ENCODE peak calls at places on chromosomes 2 and 18, in seven cellular contexts. K, I, C, D, E, R and M are unnamed samples.

GRCh38 chr2:38106420-38107182 is 30.6 kb upstream of the CYP1B1 start:
- DNase-seq in K (no peak), I (peak), C (no peak), D (peak), E (no peak), R (peak), M (no peak)

GRCh38 chr2:138949517-138949916 is 169.3 kb upstream of the NXPH2 start:
- DNase-seq in K (no peak), I (peak), C (no peak), D (no peak), E (no peak), R (no peak), M (no peak)

GRCh38 chr2:73915437-73915993 is 11.2 kb upstream of the DGUOK start:
- DNase-seq in K (no peak), I (no peak), C (no peak), D (no peak), E (no peak), R (no peak), M (no peak)

GRCh38 chr18:26722582-26722931 is 142.9 kb downstream of the AQP4 start:
- DNase-seq in K (no peak), I (no peak), C (no peak), D (no peak), E (no peak), R (no peak), M (no peak)

GRCh38 chr2:233977296-233977837 is 60.2 kb downstream of the TRPM8 start:
- DNase-seq in K (no peak), I (no peak), C (no peak), D (no peak), E (no peak), R (no peak), M (no peak)

GRCh38 chr2:60416221-60417008 is 137.0 kb downstream of the BCL11A start:
- DNase-seq in K (no peak), I (no peak), C (no peak), D (peak), E (peak), R (peak), M (no peak)

GRCh38 chr2:214649440-214650205 is 159.9 kb downstream of the BARD1 start:
- DNase-seq in K (no peak), I (peak), C (no peak), D (peak), E (no peak), R (no peak), M (no peak)

GRCh38 chr2:207397917-207398655 is 131.7 kb upstream of the CREB1 start:
- DNase-seq in K (no peak), I (no peak), C (no peak), D (peak), E (no peak), R (no peak), M (no peak)

GRCh38 chr2:5932556-5933469 is 240.6 kb downstream of the SOX11 start:
- DNase-seq in K (no peak), I (no peak), C (no peak), D (no peak), E (peak), R (no peak), M (no peak)

GRCh38 chr2:64873472-64873924 is 115.7 kb upstream of the SLC1A4 start:
- DNase-seq in K (peak), I (peak), C (peak), D (peak), E (peak), R (peak), M (peak)

GRCh38 chr2:158600155-158600802 is 143.5 kb downstream of the PKP4 start:
- DNase-seq in K (no peak), I (peak), C (no peak), D (peak), E (no peak), R (peak), M (no peak)

GRCh38 chr2:66255136-66255535 is 179.8 kb upstream of the MEIS1 start:
- DNase-seq in K (no peak), I (no peak), C (no peak), D (no peak), E (no peak), R (no peak), M (no peak)

GRCh38 chr2:6408057-6408456 is 457.6 kb downstream of the CMPK2 start:
- DNase-seq in K (no peak), I (no peak), C (no peak), D (no peak), E (no peak), R (no peak), M (no peak)

GRCh38 chr2:219297766-219298456 is 11.3 kb downstream of the PTPRN start:
- DNase-seq in K (no peak), I (no peak), C (peak), D (no peak), E (no peak), R (no peak), M (no peak)
- TF ChIP-seq CTCF in K (no peak), I (no peak), C (no peak), D (peak), E (no peak), R (no peak), M (no peak)

GRCh38 chr18:11309172-11309571 is 159.8 kb upstream of the PIEZO2 start:
- DNase-seq in K (peak), I (no peak), C (no peak), D (peak), E (no peak), R (no peak), M (no peak)

GRCh38 chr18:11305507-11305906 is 156.1 kb upstream of the PIEZO2 start:
- DNase-seq in K (no peak), I (no peak), C (no peak), D (no peak), E (no peak), R (no peak), M (no peak)

GRCh38 chr18:11308499-11308898 is 159.1 kb upstream of the PIEZO2 start:
- DNase-seq in K (no peak), I (no peak), C (no peak), D (no peak), E (no peak), R (no peak), M (no peak)

GRCh38 chr18:11307716-11308115 is 158.3 kb upstream of the PIEZO2 start:
- DNase-seq in K (no peak), I (no peak), C (no peak), D (no peak), E (no peak), R (no peak), M (no peak)

DNA sequence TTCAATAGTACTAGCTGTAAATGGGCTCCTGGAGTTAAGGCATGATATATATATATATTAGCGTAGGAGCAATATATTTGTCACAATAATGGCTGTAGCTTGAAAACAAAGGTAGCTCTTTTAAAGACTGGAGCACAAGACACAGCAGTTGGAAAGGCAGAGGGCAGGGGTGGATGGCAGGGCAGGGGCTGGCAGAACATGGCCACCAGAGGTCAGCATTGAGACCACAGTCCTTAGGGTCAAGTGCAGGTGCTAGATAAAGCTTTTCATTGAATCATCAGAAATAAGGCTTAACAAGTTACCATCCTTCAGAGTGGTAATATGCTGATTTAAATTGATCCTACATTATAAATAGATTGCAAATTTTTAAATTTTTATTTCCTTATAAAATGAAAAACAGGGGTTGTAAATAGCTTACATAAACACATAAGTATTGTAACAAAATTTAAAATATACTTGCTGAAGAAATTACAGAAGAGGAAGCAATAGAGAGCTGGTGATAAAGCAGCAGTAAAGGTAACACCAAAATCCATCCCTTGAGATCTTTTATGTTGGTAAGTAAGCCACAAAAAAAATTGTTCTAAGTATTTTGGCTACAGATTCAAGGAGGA is 161.2 kb upstream of the PIEZO2 start:
- DNase-seq in K (peak), I (no peak), C (peak), D (peak), E (peak), R (peak), M (no peak)
- TF ChIP-seq CTCF in K (peak), I (peak), C (peak), D (peak), E (peak), R (peak), M (no peak)

GRCh38 chr2:237451582-237452469 is 35.2 kb upstream of the MLPH start:
- DNase-seq in K (no peak), I (no peak), C (peak), D (peak), E (no peak), R (no peak), M (no peak)
- TF ChIP-seq CTCF in K (no peak), I (no peak), C (no peak), D (peak), E (no peak), R (peak), M (no peak)

GRCh38 chr2:166238176-166238575 is 110.4 kb upstream of the SCN1A start:
- DNase-seq in K (no peak), I (no peak), C (no peak), D (no peak), E (no peak), R (no peak), M (no peak)

GRCh38 chr2:166234112-166234846 is 106.5 kb upstream of the SCN1A start:
- DNase-seq in K (peak), I (no peak), C (no peak), D (peak), E (no peak), R (no peak), M (no peak)

GRCh38 chr2:166240387-166241313 is 112.8 kb upstream of the SCN1A start:
- DNase-seq in K (no peak), I (no peak), C (no peak), D (peak), E (no peak), R (no peak), M (no peak)

GRCh38 chr2:166242309-166242708 is 114.5 kb upstream of the SCN1A start:
- DNase-seq in K (no peak), I (no peak), C (no peak), D (no peak), E (no peak), R (no peak), M (no peak)

GRCh38 chr2:166239548-166239947 is 111.7 kb upstream of the SCN1A start:
- DNase-seq in K (no peak), I (peak), C (no peak), D (peak), E (no peak), R (no peak), M (no peak)
- TF ChIP-seq CTCF in K (no peak), I (no peak), C (no peak), D (no peak), E (no peak), R (no peak), M (no peak)

DNA sequence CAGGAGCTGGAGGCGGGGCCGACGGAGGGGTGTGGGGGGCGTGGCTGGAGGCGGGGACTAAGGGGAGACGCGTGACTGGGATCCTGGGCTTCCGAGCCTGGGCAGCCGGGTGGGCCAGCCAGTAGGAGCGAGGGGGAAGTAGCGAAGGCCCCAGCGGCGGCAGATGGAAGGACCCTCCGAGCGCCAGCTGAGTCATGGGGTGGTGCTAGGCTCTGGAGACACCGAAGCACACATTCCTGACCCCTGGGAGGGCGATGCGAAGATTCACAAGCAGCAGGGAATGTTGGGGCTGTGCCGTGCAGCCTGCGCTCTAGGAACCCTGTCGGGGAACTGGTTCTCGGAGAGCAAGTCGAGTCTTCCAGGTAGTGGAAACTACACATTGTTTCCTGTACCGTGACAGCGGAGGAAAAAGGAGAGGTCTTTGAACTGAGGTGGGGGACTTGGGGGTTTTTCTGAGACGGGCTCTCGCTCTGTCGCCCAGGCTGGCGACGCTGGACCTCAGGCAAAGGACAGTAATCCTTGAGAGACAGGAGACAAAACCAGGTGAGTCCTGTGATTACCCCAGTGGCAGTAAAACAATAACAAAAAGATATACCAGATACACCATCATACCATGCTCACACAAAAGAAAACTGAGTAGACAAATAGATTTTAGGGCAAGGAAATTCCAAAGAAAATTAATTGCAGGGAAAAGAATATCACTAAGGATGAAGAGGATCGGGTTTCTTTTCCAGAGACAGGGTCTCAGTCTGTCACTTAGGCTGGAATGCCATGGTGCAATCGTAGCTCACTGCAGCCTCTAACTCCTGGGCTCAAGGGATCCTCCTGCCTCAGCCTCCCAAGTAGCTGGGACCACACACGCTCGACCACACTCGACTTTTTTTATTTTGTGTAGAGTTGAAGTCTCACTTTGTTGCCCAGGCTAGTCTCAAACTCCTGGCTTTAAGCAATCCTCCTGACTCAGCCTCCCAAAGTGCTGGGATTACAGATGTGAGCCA is 828 bp upstream of the AFG3L2 start:
- DNase-seq in K (no peak), I (no peak), C (no peak), D (no peak), E (no peak), R (peak), M (no peak)
- TF ChIP-seq CTCF in K (peak), I (no peak), C (no peak), D (peak), E (peak), R (no peak), M (no peak)